ENCODE peak calls at places on chromosomes 4 and X, in seven cellular contexts. Z is endothelial cell; C is NCI-H1417 treated with DMSO at 0.1 percent for 48 hours; I is stimulated activated naive B cell treated with anti-CD40 and anti-IgM and Interleukin-4, amounts not matched to agents 10 μg/mL and 1 μg/mL and 100 μg/mL, for 72 hours; W is CD8-positive, alpha-beta T cell; U is RPMI7951; R is natural killer cell. P is an unnamed sample.

GRCh38 chr4:118849867-118850812 is 14.2 kb upstream of the SEC24D start:
- DNase-seq in Z (no peak), C (no peak), I (no peak), W (peak), U (peak), R (no peak), P (no peak)

GRCh38 chr4:114539985-114540384 is 58.6 kb upstream of the UGT8 start:
- DNase-seq in Z (no peak), C (no peak), I (no peak), W (no peak), U (no peak), R (no peak), P (no peak)

GRCh38 chrX:97563531-97564133 is 679.9 kb downstream of the RPA4 start:
- DNase-seq in Z (no peak), C (no peak), I (peak), W (peak), U (peak), R (peak), P (peak)

GRCh38 chr4:111806331-111806730 is 338.9 kb upstream of the FAM241A start:
- DNase-seq in Z (peak), C (no peak), I (no peak), W (no peak), U (no peak), R (no peak), P (no peak)

GRCh38 chrX:137432609-137433008 is 133.3 kb upstream of the ZIC3 start:
- DNase-seq in Z (peak), C (no peak), I (no peak), W (no peak), U (no peak), R (no peak), P (no peak)

GRCh38 chr4:169115897-169116254 is 105.8 kb upstream of the CBR4 start:
- DNase-seq in Z (no peak), C (no peak), I (no peak), W (no peak), U (peak), R (no peak), P (no peak)

GRCh38 chr4:41178372-41179085 is 35.8 kb downstream of the APBB2 start:
- DNase-seq in Z (no peak), C (no peak), I (no peak), W (no peak), U (peak), R (no peak), P (no peak)

GRCh38 chr4:74376888-74377483 is 12.0 kb downstream of the EREG start:
- DNase-seq in Z (no peak), C (no peak), I (no peak), W (no peak), U (peak), R (no peak), P (no peak)

GRCh38 chrX:150547511-150548115 is 20.8 kb upstream of the MTM1 start:
- DNase-seq in Z (peak), C (no peak), I (peak), W (no peak), U (peak), R (no peak), P (peak)

GRCh38 chr4:73345399-73345975 is 58.6 kb upstream of the ALB start:
- DNase-seq in Z (no peak), C (no peak), I (no peak), W (no peak), U (no peak), R (no peak), P (no peak)

GRCh38 chrX:153726286-153727107 is 1.8 kb downstream of the ABCD1 start:
- DNase-seq in Z (peak), C (no peak), I (peak), W (peak), U (peak), R (peak), P (peak)

GRCh38 chr4:178632415-178632814 is 1190.2 kb upstream of the AGA start:
- DNase-seq in Z (no peak), C (no peak), I (no peak), W (no peak), U (peak), R (no peak), P (no peak)